ENCODE peak calls at places on chromosomes 12 and 14, in ten cellular contexts. L is A549, R is GM23248, C is IMR-90, I is neuronal stem cell, K is SK-N-SH, W is H9, P is PC-3, N is endothelial cell of umbilical vein, Z is PC-9. X is an unnamed sample. For H3K9me3, the result is how much of the 10 kb centered on the place peaks cover.

GRCh38 chr14:95061317-95062093 is 95.8 kb downstream of the DICER1 start:
- DNase-seq in L (no peak), R (no peak), C (peak), I (no peak), K (no peak), W (no peak), P (no peak), N (no peak), Z (no peak), X (peak)

GRCh38 chr12:24499151-24500146 is 449.5 kb downstream of the BCAT1 start:
- DNase-seq in L (no peak), R (peak), C (peak), I (no peak), K (no peak), W (no peak), P (no peak), N (peak), Z (no peak), X (peak)

GRCh38 chr12:104596128-104596799 is 139.5 kb downstream of the CHST11 start:
- DNase-seq in L (no peak), R (peak), C (peak), I (no peak), K (no peak), W (no peak), P (no peak), N (no peak), Z (no peak), X (peak)

GRCh38 chr12:120388711-120389431 is 19.9 kb upstream of the MSI1 start:
- DNase-seq in L (no peak), R (peak), C (no peak), I (peak), K (no peak), W (peak), P (no peak), N (no peak), Z (no peak), X (no peak)

GRCh38 chr14:100582496-100583165 is 4.6 kb downstream of the BEGAIN start:
- DNase-seq in L (no peak), R (no peak), C (no peak), I (no peak), K (no peak), W (no peak), P (no peak), N (no peak), Z (no peak), X (no peak)

GRCh38 chr12:115798309-115798917 is 479.1 kb downstream of the MED13L start:
- DNase-seq in L (no peak), R (no peak), C (no peak), I (no peak), K (no peak), W (no peak), P (no peak), N (no peak), Z (no peak), X (no peak)

GRCh38 chr14:55835985-55836384 is 256.0 kb downstream of the KTN1 start:
- DNase-seq in L (no peak), R (no peak), C (no peak), I (no peak), K (no peak), W (no peak), P (no peak), N (no peak), Z (no peak), X (no peak)

GRCh38 chr14:83300454-83301064 is 1766.9 kb upstream of the SEL1L start:
- DNase-seq in L (no peak), R (peak), C (peak), I (peak), K (peak), W (no peak), P (peak), N (peak), Z (no peak), X (peak)

GRCh38 chr12:39931231-39931630 is 174.7 kb downstream of the SLC2A13 start:
- DNase-seq in L (no peak), R (no peak), C (no peak), I (no peak), K (no peak), W (no peak), P (no peak), N (no peak), Z (no peak), X (no peak)

GRCh38 chr14:75711134-75711795 is 50.2 kb downstream of the TTLL5 start:
- DNase-seq in L (peak), R (peak), C (peak), I (peak), K (peak), W (no peak), P (peak), N (peak), Z (peak), X (peak)

GRCh38 chr14:65904988-65905387 is 492.5 kb downstream of the FUT8 start:
- DNase-seq in L (no peak), R (no peak), C (no peak), I (no peak), K (no peak), W (no peak), P (no peak), N (no peak), Z (no peak), X (no peak)

DNA sequence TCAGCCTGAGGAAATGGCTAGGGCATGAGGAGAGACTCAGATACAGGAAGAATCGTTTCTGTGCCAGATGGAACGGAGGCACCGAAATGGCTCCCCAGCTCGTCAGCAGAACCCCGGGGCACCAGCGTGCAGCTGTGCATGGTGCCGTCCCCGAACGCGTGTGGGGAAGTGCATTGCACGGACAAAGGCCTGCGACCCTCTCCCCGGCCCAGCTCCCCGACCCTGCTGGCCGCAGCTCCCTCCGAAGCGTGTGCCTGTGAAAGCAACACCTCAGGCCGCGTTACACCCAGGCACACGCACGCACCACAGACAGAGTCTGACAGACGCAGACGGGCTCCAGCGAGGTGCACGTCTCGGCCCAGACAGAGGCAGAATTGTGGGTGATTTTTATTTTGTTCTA is 82.9 kb downstream of the NOC4L start:
- DNase-seq in L (no peak), R (no peak), C (no peak), I (no peak), K (no peak), W (no peak), P (no peak), N (no peak), Z (no peak), X (no peak)
- H3K9me3 ChIP-seq in L (under half), R (under half), C (under half), I (under half), K (under half), W (under half), P (under half), N (under half), Z (under half), X (under half)

GRCh38 chr14:82080319-82080718 is 546.7 kb upstream of the SEL1L start:
- DNase-seq in L (no peak), R (no peak), C (no peak), I (no peak), K (no peak), W (peak), P (no peak), N (no peak), Z (no peak), X (no peak)
- H3K4me2 ChIP-seq in L (no peak), R (no peak), C (no peak), I (peak), K (no peak), W (peak), P (no peak), N (no peak), Z (no peak), X (no peak)

DNA sequence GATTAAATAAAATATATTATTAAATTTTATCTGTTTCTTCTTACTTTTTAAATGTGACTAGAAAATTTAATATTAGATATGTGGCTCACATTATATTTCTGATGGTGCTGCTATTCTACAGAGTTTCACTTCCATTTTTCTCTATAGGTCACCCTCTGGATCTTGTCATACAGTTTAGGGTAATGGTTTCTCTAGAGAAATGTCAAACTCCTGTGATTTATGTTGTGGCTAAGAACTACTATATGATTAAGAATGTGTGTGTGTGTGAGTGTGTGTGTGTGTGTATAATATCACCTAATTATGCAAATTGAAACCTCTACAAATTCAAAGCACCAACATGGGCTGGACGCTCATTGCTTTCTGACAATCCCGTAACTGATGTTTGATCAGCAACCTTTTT is 325.9 kb downstream of the ADAMTS20 start:
- DNase-seq in L (no peak), R (no peak), C (no peak), I (no peak), K (no peak), W (no peak), P (no peak), N (no peak), Z (no peak), X (no peak)
- H3K9me3 ChIP-seq in L (under half), R (under half), C (under half), I (under half), K (under half), W (under half), P (under half), N (under half), Z (under half), X (under half)

GRCh38 chr12:103422328-103422727 is 73.4 kb downstream of the C12orf42 start:
- DNase-seq in L (no peak), R (no peak), C (no peak), I (no peak), K (no peak), W (no peak), P (no peak), N (no peak), Z (no peak), X (no peak)

GRCh38 chr12:103421402-103421801 is 74.4 kb downstream of the C12orf42 start:
- DNase-seq in L (no peak), R (no peak), C (no peak), I (no peak), K (no peak), W (no peak), P (no peak), N (no peak), Z (no peak), X (no peak)

GRCh38 chr12:103423061-103423473 is 72.7 kb downstream of the C12orf42 start:
- DNase-seq in L (no peak), R (no peak), C (no peak), I (peak), K (peak), W (no peak), P (no peak), N (no peak), Z (no peak), X (no peak)
- H3K4me2 ChIP-seq in L (no peak), R (no peak), C (no peak), I (no peak), K (no peak), W (no peak), P (no peak), N (no peak), Z (no peak), X (no peak)

GRCh38 chr14:105838107-105838506 is 311.7 kb downstream of the TMEM121 start:
- DNase-seq in L (no peak), R (no peak), C (no peak), I (no peak), K (no peak), W (no peak), P (no peak), N (no peak), Z (no peak), X (no peak)
- H3K9me3 ChIP-seq in L (under half), R (under half), C (half or more), I (under half), K (under half), W (half or more), P (under half), N (under half), Z (under half), X (under half)

GRCh38 chr12:107398101-107398500 is 287.5 kb upstream of the PWP1 start:
- DNase-seq in L (no peak), R (no peak), C (no peak), I (no peak), K (peak), W (no peak), P (no peak), N (no peak), Z (no peak), X (peak)

GRCh38 chr12:107396991-107397390 is 288.6 kb upstream of the PWP1 start:
- DNase-seq in L (peak), R (peak), C (no peak), I (no peak), K (no peak), W (no peak), P (peak), N (no peak), Z (peak), X (no peak)

GRCh38 chr12:107395817-107396216 is 289.8 kb upstream of the PWP1 start:
- DNase-seq in L (no peak), R (no peak), C (no peak), I (no peak), K (no peak), W (no peak), P (no peak), N (no peak), Z (no peak), X (no peak)

GRCh38 chr12:107400686-107401447 is 284.7 kb upstream of the PWP1 start:
- DNase-seq in L (no peak), R (peak), C (peak), I (no peak), K (peak), W (no peak), P (no peak), N (no peak), Z (no peak), X (peak)

DNA sequence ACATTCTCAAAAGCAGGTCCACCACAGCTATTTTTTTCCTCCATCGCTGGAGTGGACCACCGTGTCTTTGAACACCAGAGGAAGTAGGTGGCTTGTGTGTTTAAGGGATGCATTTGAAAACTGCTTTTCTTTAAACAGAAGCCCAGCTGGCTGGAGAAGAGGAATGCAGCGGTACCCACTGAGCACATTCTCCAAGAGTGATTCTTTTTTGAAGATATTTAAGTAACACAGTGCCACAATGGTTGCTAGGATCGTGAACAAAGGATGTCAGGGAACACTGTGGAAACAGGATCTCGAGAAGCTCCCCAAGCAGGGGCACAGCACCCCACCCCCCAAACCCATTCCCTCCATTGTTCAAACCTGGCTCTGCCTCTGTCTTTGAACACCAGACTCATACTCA is 286.5 kb upstream of the PWP1 start:
- DNase-seq in L (no peak), R (peak), C (peak), I (peak), K (no peak), W (no peak), P (no peak), N (no peak), Z (no peak), X (peak)
- H3K4me2 ChIP-seq in L (peak), R (no peak), C (no peak), I (no peak), K (no peak), W (no peak), P (no peak), N (no peak), Z (no peak), X (no peak)

DNA sequence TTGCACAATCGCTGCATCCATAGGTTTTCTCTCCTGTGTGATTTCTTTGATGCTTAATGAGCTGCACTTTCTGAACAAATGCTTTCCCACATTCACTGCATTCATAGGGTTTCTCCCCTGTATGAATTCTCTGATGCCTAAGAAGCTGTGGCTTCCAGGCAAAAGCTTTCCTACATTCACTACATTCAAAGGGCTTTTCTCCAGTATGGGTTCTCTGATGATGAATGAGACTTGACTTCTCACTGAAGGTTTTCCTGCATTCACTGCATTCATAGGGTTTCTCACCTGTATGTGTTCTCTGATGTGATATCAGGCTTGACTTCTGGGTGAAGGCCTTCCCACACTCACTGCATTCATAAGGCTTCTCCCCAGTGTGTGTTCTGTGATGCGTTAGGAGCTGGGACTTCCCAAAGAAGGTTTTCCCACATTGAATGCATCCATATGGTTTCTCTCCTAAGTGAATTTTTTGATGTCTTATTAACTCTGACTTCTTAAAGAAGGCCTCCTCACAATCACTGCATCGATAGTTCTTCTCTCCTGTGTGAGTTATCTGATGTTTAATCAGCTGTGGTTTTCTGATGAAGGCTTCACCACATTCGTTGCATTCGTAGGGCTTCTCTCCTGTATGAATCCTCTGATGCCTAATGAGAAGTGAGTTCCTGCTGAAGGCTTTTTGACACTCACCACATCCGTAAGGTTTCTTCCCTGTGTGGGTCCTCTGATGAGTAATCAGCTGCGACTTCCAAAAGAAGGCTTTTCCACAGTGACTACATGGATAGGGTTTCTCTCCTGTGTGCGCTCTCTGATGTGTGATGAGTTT is 30.3 kb downstream of the ZNF605 start:
- DNase-seq in L (no peak), R (no peak), C (no peak), I (no peak), K (no peak), W (no peak), P (no peak), N (no peak), Z (no peak), X (no peak)
- H3K9me3 ChIP-seq in L (half or more), R (under half), C (half or more), I (half or more), K (half or more), W (half or more), P (half or more), N (under half), Z (half or more), X (under half)

X was measured in fibroblast of lung.